ENCODE peak calls at places on chromosomes 1 and 21, in six cellular contexts. Q is HCT116; E is colonic mucosa; U is naive thymus-derived CD4-positive, alpha-beta T cell; J is stomach; A is suprapubic skin. S is an unnamed sample.

GRCh38 chr1:81803423-81804103 is 2.8 kb downstream of the ADGRL2 start:
- DNase-seq in Q (no peak), E (peak; percentile 29), U (no peak), J (no peak), A (no peak), S (peak; percentile 15)

GRCh38 chr1:223683586-223684487 is 18.3 kb upstream of the CAPN8 start:
- DNase-seq in Q (no peak), E (peak; percentile 76), U (peak; percentile 55), J (peak; percentile 69), A (peak; percentile 68), S (peak; percentile 81)

GRCh38 chr1:229812693-229813092 is 186.6 kb downstream of the URB2 start:
- DNase-seq in Q (no peak), E (no peak), U (no peak), J (no peak), A (no peak), S (no peak)

GRCh38 chr1:47661065-47661464 is 223.2 kb downstream of the FOXD2 start:
- DNase-seq in Q (no peak), E (no peak), U (no peak), J (peak; percentile 0), A (peak; percentile 41), S (no peak)

GRCh38 chr1:31181515-31182343 is 58.0 kb downstream of the NKAIN1 start:
- DNase-seq in Q (peak; percentile 47), E (peak; percentile 66), U (no peak), J (peak; percentile 36), A (no peak), S (peak; percentile 65)

GRCh38 chr1:75503221-75503974 is 107.5 kb downstream of the SLC44A5 start:
- DNase-seq in Q (no peak), E (no peak), U (no peak), J (no peak), A (no peak), S (no peak)

GRCh38 chr1:1943834-1944570 is 24.9 kb upstream of the TMEM52 start:
- DNase-seq in Q (peak; percentile 35), E (peak; percentile 48), U (peak; percentile 65), J (peak; percentile 64), A (no peak), S (peak; percentile 80)

GRCh38 chr1:70818391-70818790 is 229.2 kb downstream of the PTGER3 start:
- DNase-seq in Q (no peak), E (no peak), U (no peak), J (no peak), A (no peak), S (no peak)

GRCh38 chr1:40653851-40654537 is 11.5 kb downstream of the RIMS3 start:
- DNase-seq in Q (no peak), E (no peak), U (no peak), J (no peak), A (no peak), S (no peak)

GRCh38 chr21:31283025-31283424 is 61.0 kb downstream of the TIAM1 start:
- DNase-seq in Q (no peak), E (no peak), U (peak; percentile 38), J (peak; percentile 82), A (no peak), S (no peak)

GRCh38 chr1:62722796-62723195 is 34.6 kb upstream of the DOCK7 start:
- DNase-seq in Q (no peak), E (no peak), U (no peak), J (no peak), A (no peak), S (no peak)

GRCh38 chr21:22189278-22189677 is 1191.1 kb downstream of the NCAM2 start:
- DNase-seq in Q (no peak), E (no peak), U (no peak), J (no peak), A (no peak), S (no peak)

GRCh38 chr1:153547560-153548551 is 1.2 kb downstream of the S100A3 start:
- DNase-seq in Q (no peak), E (peak; percentile 15), U (no peak), J (no peak), A (no peak), S (no peak)

GRCh38 chr1:177228721-177229088 is 57.9 kb downstream of the BRINP2 start:
- DNase-seq in Q (no peak), E (no peak), U (no peak), J (no peak), A (no peak), S (no peak)

GRCh38 chr1:44783697-44784093 is 4.3 kb downstream of the BEST4 start:
- DNase-seq in Q (no peak), E (no peak), U (no peak), J (peak; percentile 71), A (no peak), S (no peak)

GRCh38 chr1:96361961-96362360 is 359.6 kb upstream of the PTBP2 start:
- DNase-seq in Q (no peak), E (no peak), U (no peak), J (no peak), A (no peak), S (no peak)

GRCh38 chr1:104331763-104332162 is 582.1 kb downstream of the AMY1C start:
- DNase-seq in Q (no peak), E (no peak), U (no peak), J (no peak), A (no peak), S (no peak)

GRCh38 chr1:10918531-10918930 is 93.9 kb upstream of the TARDBP start:
- DNase-seq in Q (no peak), E (no peak), U (no peak), J (no peak), A (no peak), S (no peak)

GRCh38 chr21:33293811-33294216 is 27.6 kb downstream of the IL10RB start:
- DNase-seq in Q (no peak), E (no peak), U (peak; percentile 48), J (no peak), A (no peak), S (no peak)

GRCh38 chr1:224958490-224958889 is 29.0 kb downstream of the DNAH14 start:
- DNase-seq in Q (no peak), E (no peak), U (no peak), J (no peak), A (no peak), S (no peak)
- H3K4me1 ChIP-seq in Q (no peaks in the 10 kb centered on the region), E (no peaks in the 10 kb centered on the region), U (no peaks in the 10 kb centered on the region), J (no peaks in the 10 kb centered on the region), A (no peaks in the 10 kb centered on the region), S (no peaks in the 10 kb centered on the region)

DNA sequence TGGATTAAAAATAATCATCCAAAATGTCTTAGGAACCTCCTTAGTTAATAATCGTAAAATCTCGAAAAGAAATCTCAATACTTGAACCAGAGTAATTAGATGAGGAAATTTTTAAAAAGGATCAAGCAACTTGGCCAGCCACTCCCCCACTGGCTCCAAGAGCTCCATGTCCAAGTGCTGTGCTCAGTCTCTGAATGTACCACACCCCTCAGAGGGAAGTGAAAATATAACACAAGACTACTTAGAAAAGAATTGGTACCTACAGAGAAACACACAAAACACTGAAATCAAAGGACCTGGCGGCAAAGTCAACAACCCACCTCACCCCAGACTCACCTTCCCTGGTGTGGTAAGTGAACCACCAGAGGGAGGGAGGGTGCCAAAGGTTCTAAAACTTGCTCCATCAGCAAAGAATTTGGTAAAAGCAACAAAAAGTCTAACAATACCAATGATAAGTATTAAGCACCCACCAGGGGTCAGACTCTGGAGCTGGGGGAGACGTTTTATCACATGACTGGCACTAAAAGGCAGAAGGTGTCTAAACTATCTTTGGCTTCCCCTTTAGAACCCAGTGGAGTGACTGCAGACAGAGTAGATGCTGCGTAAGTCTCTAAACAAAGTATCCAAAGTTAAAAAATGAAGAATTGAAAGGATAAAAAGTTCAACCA is 14.0 kb downstream of the LBR start:
- DNase-seq in Q (no peak), E (no peak), U (no peak), J (no peak), A (no peak), S (no peak)
- H3K36me3 ChIP-seq in Q (peaks cover 54% of the 10 kb centered on the region), E (peaks cover 4% of the 10 kb centered on the region), U (peaks cover 30% of the 10 kb centered on the region), J (peaks cover 38% of the 10 kb centered on the region), A (peaks cover 72% of the 10 kb centered on the region), S (peaks cover 5% of the 10 kb centered on the region)

DNA sequence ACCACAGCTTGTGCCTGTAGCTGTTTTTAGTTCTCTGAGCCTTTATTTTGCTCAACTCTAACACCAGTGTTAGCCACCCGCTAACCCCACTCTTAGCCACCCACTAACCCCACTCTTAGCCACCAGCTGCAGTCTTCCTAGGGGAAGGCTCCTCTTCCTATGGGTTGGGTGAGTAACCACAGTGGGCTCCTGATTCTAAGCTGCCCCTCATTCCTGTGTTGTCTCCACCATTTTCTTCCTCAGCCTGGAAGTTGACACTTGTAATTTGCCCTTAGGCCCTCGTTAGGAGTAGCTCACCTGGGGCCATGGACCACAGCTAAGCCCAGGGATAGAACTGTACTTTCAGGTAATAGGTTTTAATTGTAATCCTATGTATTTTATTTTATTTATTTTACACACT is 782.9 kb upstream of the TPTE start:
- DNase-seq in Q (no peak), E (no peak), U (no peak), J (no peak), A (no peak), S (no peak)
- H3K9me3 ChIP-seq in Q (peaks cover 60% of the 10 kb centered on the region), E (peaks cover 13% of the 10 kb centered on the region), U (peaks cover 4% of the 10 kb centered on the region), J (peaks cover 48% of the 10 kb centered on the region), A (peaks cover 54% of the 10 kb centered on the region), S (peaks cover 7% of the 10 kb centered on the region)

GRCh38 chr1:68198752-68199151 is 33.6 kb downstream of the WLS start:
- DNase-seq in Q (no peak), E (no peak), U (no peak), J (no peak), A (no peak), S (no peak)
- H3K4me1 ChIP-seq in Q (peaks cover 28% of the 10 kb centered on the region), E (no peaks in the 10 kb centered on the region), U (no peaks in the 10 kb centered on the region), J (peaks cover 24% of the 10 kb centered on the region), A (peaks cover 35% of the 10 kb centered on the region), S (peaks cover 71% of the 10 kb centered on the region)

GRCh38 chr1:201810466-201811216 is 18.3 kb upstream of the IPO9 start:
- DNase-seq in Q (no peak), E (no peak), U (no peak), J (no peak), A (peak; percentile 68), S (no peak)
- H3K36me3 ChIP-seq in Q (peaks cover 20% of the 10 kb centered on the region), E (peaks cover 21% of the 10 kb centered on the region), U (no peaks in the 10 kb centered on the region), J (peaks cover 66% of the 10 kb centered on the region), A (peaks cover 90% of the 10 kb centered on the region), S (no peaks in the 10 kb centered on the region)

GRCh38 chr1:83491930-83492329 is 507.0 kb downstream of the TTLL7 start:
- DNase-seq in Q (no peak), E (no peak), U (no peak), J (no peak), A (no peak), S (no peak)

GRCh38 chr1:83493633-83494032 is 505.3 kb downstream of the TTLL7 start:
- DNase-seq in Q (no peak), E (no peak), U (no peak), J (no peak), A (no peak), S (no peak)

GRCh38 chr1:83495560-83495959 is 503.4 kb downstream of the TTLL7 start:
- DNase-seq in Q (no peak), E (no peak), U (no peak), J (no peak), A (no peak), S (no peak)

DNA sequence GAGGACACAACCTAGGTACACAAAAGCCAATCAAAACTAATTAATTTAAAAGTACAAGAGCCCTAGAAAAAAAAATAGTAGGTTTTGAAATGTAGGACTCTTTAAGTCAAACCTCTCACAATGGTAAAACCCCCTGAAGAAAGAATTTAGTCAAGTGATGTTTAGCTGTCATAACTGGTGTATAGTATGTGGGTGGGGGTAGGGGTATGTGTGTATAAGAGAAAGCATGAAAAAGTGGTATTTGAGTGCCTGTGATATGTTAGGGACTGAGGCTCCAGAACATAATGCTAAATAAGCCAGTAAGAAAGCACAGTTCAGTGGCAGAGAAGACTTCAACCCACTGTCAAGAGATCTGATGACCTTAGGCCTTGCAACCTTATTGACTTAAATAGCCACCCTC is 507.9 kb downstream of the TTLL7 start:
- DNase-seq in Q (no peak), E (no peak), U (no peak), J (no peak), A (no peak), S (no peak)
- H3K9me3 ChIP-seq in Q (no peaks in the 10 kb centered on the region), E (no peaks in the 10 kb centered on the region), U (no peaks in the 10 kb centered on the region), J (no peaks in the 10 kb centered on the region), A (no peaks in the 10 kb centered on the region), S (no peaks in the 10 kb centered on the region)